ENCODE peak calls at places on chromosomes 4 and X, in ten cellular contexts. H is choroid plexus epithelial cell, S is endothelial cell of umbilical vein, J is fibroblast of mammary gland, V is PC-3, T is AG04449, O is dorsolateral prefrontal cortex, D is AG10803, U is heart right ventricle, X is fibroblast of lung. R is an unnamed sample.

GRCh38 chr4:120839624-120839973 is 82.9 kb downstream of the PRDM5 start:
- DNase-seq in V (no peak), T (no peak), X (no peak), O (no peak), S (no peak), D (no peak), H (no peak), U (no peak), J (no peak), R (no peak)

GRCh38 chr4:98092833-98093439 is 50.3 kb downstream of the STPG2 start:
- DNase-seq in U (no peak), T (no peak), D (peak; percentile 6), X (peak; percentile 33), V (peak; percentile 44), H (peak; percentile 53), S (peak; percentile 43), J (peak; percentile 28), O (no peak), R (no peak)

GRCh38 chrX:2875136-2875481 is 46.4 kb downstream of the GYG2 start:
- DNase-seq in D (no peak), J (no peak), U (no peak), V (no peak), O (no peak), T (no peak), S (no peak), X (no peak), H (no peak), R (no peak)

GRCh38 chr4:125085-125820 is 952 bp downstream of the ZNF718 start:
- DNase-seq in V (peak; percentile 1), D (no peak), H (peak; percentile 63), U (peak; percentile 43), O (no peak), J (peak; percentile 35), S (no peak), X (peak; percentile 20), T (no peak), R (no peak)

GRCh38 chr4:15740764-15741404 is 37.2 kb upstream of the CD38 start:
- DNase-seq in V (no peak), S (no peak), O (no peak), J (no peak), X (no peak), D (no peak), H (no peak), T (no peak), U (no peak), R (no peak)

GRCh38 chrX:119880552-119881437 is 9.2 kb downstream of the NDUFA1 start:
- DNase-seq in T (no peak), X (peak; percentile 61), V (peak; percentile 69), S (peak; percentile 44), O (no peak), U (no peak), D (peak; percentile 70), J (peak; percentile 67), H (peak; percentile 78), R (peak; percentile 21)

GRCh38 chr4:2248044-2248780 is 6.3 kb upstream of the HAUS3 start:
- DNase-seq in T (no peak), H (no peak), V (no peak), S (no peak), X (no peak), D (no peak), U (no peak), J (no peak), O (no peak), R (no peak)

GRCh38 chr4:189088783-189089182 is 851.9 kb upstream of the FRG1 start:
- DNase-seq in O (no peak), D (peak; percentile 8), S (no peak), U (no peak), V (no peak), H (no peak), X (peak; percentile 6), J (no peak), T (no peak), R (no peak)

GRCh38 chr4:154384012-154384411 is 107.6 kb downstream of the DCHS2 start:
- DNase-seq in V (no peak), S (no peak), D (no peak), X (no peak), H (no peak), J (no peak), T (no peak), U (no peak), O (no peak), R (no peak)

GRCh38 chrX:140524556-140524955 is 19.7 kb upstream of the SOX3 start:
- DNase-seq in S (no peak), X (no peak), D (peak; percentile 78), O (no peak), V (peak; percentile 2), U (no peak), T (no peak), H (no peak), J (no peak), R (no peak)

GRCh38 chr4:123340381-123340701 is 56.3 kb upstream of the SPRY1 start:
- DNase-seq in T (peak; percentile 51), X (peak; percentile 92), D (peak; percentile 77), V (peak; percentile 91), J (peak; percentile 96), S (peak; percentile 92), O (no peak), U (no peak), H (peak; percentile 86), R (no peak)

GRCh38 chr4:106502106-106502699 is 133.6 kb upstream of the GIMD1 start:
- DNase-seq in D (peak; percentile 77), H (peak; percentile 82), J (peak; percentile 12), T (no peak), V (peak; percentile 77), X (peak; percentile 62), U (peak; percentile 37), S (peak; percentile 66), O (peak; percentile 37), R (no peak)

DNA sequence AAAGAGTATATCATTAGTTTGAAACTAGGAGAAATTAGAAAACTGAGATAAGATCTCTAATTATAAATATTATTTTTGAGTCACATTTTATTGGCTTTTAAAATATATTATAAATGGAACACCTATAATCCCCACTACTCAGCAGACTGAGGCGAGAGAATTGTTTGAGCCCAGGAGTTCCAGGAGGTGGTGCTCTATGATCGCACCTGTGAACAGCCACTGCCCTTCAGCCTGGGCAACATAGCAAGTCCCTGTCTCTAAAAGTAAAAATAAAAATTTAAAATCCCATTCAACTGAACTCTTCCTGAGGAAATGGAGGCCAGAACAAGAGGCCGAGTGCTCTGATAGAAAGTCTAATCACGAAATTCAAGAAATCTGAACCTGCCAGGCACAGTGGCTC is 6.3 kb upstream of the C4orf36 start:
- DNase-seq in H (peak; percentile 62), T (no peak), U (no peak), O (no peak), J (no peak), D (no peak), V (peak; percentile 25), S (peak; percentile 17), X (no peak), R (no peak)
- TF ChIP-seq CTCF in H (peak; percentile 55), T (peak; percentile 8), U (no peak), O (no peak), J (peak; percentile 10), D (no peak), V (peak; percentile 27), S (no peak), X (no peak), R (peak; percentile 26)

GRCh38 chrX:39613508-39613921 is 484.2 kb downstream of the BCOR start:
- DNase-seq in O (no peak), V (no peak), J (no peak), X (no peak), T (no peak), U (peak; percentile 19), H (no peak), D (no peak), S (peak; percentile 48), R (no peak)
- H3K4me3 ChIP-seq in O (peak overlapping the region; percentile 24), V (peak overlapping the region; percentile 47), J (no peak overlapping the region), X (no peak overlapping the region), T (no peak overlapping the region), U (peak overlapping the region; percentile 40), H (no peak overlapping the region), D (no peak overlapping the region), S (peak overlapping the region; percentile 7), R (peak overlapping the region; percentile 44)

DNA sequence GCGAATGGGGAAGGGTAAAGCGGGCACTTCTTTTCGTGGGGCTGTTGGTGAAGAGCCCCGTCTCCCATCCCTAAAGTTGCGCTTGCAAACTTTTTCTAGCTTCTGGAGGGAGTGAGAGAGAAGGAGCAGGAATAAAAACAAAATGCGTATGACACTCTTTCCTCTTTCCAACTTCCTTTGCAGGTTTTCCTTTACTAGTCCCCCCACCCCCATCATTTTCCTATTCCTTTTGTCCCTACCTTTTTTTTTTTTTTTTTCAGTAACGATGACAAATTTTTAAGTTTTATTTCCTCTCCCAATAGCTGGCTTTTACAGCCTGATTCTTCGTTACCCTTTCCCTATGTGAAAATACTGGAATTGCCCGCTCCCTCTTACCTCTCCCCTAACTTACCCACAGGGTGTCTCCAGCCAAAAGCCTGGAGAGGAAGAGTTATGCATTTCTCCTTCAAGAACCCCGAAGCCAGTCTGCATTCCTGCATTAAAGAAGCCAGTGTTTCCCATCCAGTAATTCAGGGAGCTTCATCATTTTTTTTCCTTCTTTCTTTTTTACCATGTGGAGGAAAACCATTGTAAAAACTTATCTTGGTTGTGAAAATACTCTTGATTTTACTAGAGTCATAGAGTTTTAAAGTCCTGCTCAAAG is 647 bp upstream of the ARSJ start:
- DNase-seq in V (peak; percentile 38), J (no peak), D (peak; percentile 53), T (no peak), S (peak; percentile 55), O (no peak), H (no peak), X (peak; percentile 67), U (no peak), R (no peak)
- TF ChIP-seq CTCF in V (no peak), J (no peak), D (no peak), T (no peak), S (no peak), O (no peak), H (no peak), X (no peak), U (no peak), R (no peak)

GRCh38 chrX:25067271-25068172 is 51.8 kb upstream of the ARX start:
- DNase-seq in J (no peak), S (no peak), X (no peak), T (no peak), V (no peak), U (no peak), H (no peak), O (no peak), D (no peak), R (no peak)
- H3K4me3 ChIP-seq in J (no peak overlapping the region), S (no peak overlapping the region), X (peak overlapping the region; percentile 22), T (no peak overlapping the region), V (no peak overlapping the region), U (no peak overlapping the region), H (no peak overlapping the region), O (no peak overlapping the region), D (no peak overlapping the region), R (no peak overlapping the region)

GRCh38 chrX:42615161-42615563 is 162.8 kb downstream of the PPP1R2C start:
- DNase-seq in D (no peak), V (peak; percentile 19), J (peak; percentile 4), U (no peak), O (no peak), H (no peak), T (no peak), X (no peak), S (no peak), R (peak; percentile 5)
- TF ChIP-seq CTCF in D (peak; percentile 9), V (peak; percentile 38), J (peak; percentile 11), U (no peak), O (no peak), H (peak; percentile 2), T (peak; percentile 3), X (no peak), S (peak; percentile 3), R (peak; percentile 35)